ENCODE peak calls at places on chromosomes 16 and 17, in ten cellular contexts. S is Kasumi-1; B is T-helper 1 cell; Z is neuronal stem cell; O is nephron progenitor cell; V is left colon; U is effector CD4-positive, alpha-beta T cell; R is heart right ventricle; D is cardiac fibroblast; W is hepatocyte. Y is an unnamed sample.

GRCh38 chr17:75077490-75078096 is 10.2 kb upstream of the SLC16A5 start:
- DNase-seq in D (peak), U (peak), S (no peak), W (peak), V (peak), R (peak), O (no peak), B (no peak), Z (no peak), Y (peak)

GRCh38 chr16:28549301-28549899 is 4.3 kb upstream of the SGF29 start:
- DNase-seq in S (peak), U (no peak), Z (no peak), V (peak), W (peak), O (no peak), R (no peak), B (no peak), D (peak), Y (no peak)

GRCh38 chr16:12157510-12158093 is 181.1 kb downstream of the SNX29 start:
- DNase-seq in Z (no peak), U (no peak), B (no peak), S (no peak), O (no peak), R (no peak), W (no peak), V (no peak), D (peak), Y (no peak)

GRCh38 chr17:42526031-42526444 is 10.0 kb upstream of the NAGLU start:
- DNase-seq in U (no peak), Z (no peak), D (peak), B (no peak), V (no peak), O (no peak), S (no peak), R (peak), W (no peak), Y (no peak)

GRCh38 chr16:71637398-71637797 is 11.4 kb downstream of the MARVELD3 start:
- DNase-seq in R (no peak), Z (no peak), W (no peak), V (no peak), O (no peak), B (no peak), D (peak), U (no peak), S (no peak), Y (no peak)

GRCh38 chr17:29347831-29348281 is 42.3 kb upstream of the TAOK1 start:
- DNase-seq in Z (no peak), O (no peak), D (peak), S (no peak), U (no peak), R (no peak), B (no peak), W (no peak), V (no peak), Y (no peak)

GRCh38 chr17:73803867-73804539 is 159.8 kb upstream of the SDK2 start:
- DNase-seq in B (no peak), S (no peak), W (no peak), D (no peak), R (no peak), O (no peak), Z (no peak), V (no peak), U (no peak), Y (no peak)

GRCh38 chr16:10114411-10114810 is 67.8 kb downstream of the GRIN2A start:
- DNase-seq in D (no peak), O (no peak), Z (no peak), U (no peak), W (no peak), S (no peak), V (peak), B (no peak), R (no peak), Y (no peak)

GRCh38 chr16:2831203-2831602 is 1.1 kb downstream of the ZG16B start:
- DNase-seq in B (no peak), S (no peak), U (no peak), V (no peak), W (no peak), O (no peak), Z (no peak), R (no peak), D (no peak), Y (no peak)

GRCh38 chr16:30121741-30122620 is 1.0 kb downstream of the MAPK3 start:
- DNase-seq in R (peak), D (peak), V (peak), S (no peak), O (no peak), W (no peak), Z (no peak), B (no peak), U (no peak), Y (peak)

GRCh38 chr17:1800240-1800639 is 29.5 kb downstream of the SMYD4 start:
- DNase-seq in U (no peak), S (no peak), O (no peak), V (no peak), D (no peak), W (no peak), B (no peak), Z (no peak), R (peak), Y (no peak)

GRCh38 chr17:32445075-32445427 is 741 bp downstream of the PSMD11 start:
- DNase-seq in B (no peak), U (no peak), D (peak), S (peak), R (peak), W (peak), O (peak), V (no peak), Z (no peak), Y (peak)

GRCh38 chr17:27975146-27976011 is 67.1 kb upstream of the NLK start:
- DNase-seq in V (no peak), R (no peak), O (no peak), U (no peak), Z (no peak), D (peak), S (no peak), W (no peak), B (no peak), Y (no peak)

GRCh38 chr16:86584726-86585721 is 6.7 kb downstream of the FOXL1 start:
- DNase-seq in U (no peak), Z (no peak), S (no peak), V (no peak), R (no peak), B (no peak), W (no peak), O (no peak), D (no peak), Y (no peak)

GRCh38 chr17:66240630-66241029 is 11.4 kb upstream of the APOH start:
- DNase-seq in O (no peak), V (no peak), Z (no peak), U (no peak), W (no peak), R (no peak), D (no peak), S (no peak), B (no peak), Y (no peak)

GRCh38 chr16:86509759-86510464 is 415 bp upstream of the FOXF1 start:
- DNase-seq in O (peak), V (peak), B (no peak), S (no peak), D (peak), W (peak), R (peak), U (no peak), Z (peak), Y (no peak)

GRCh38 chr16:70253291-70254094 is 1.8 kb upstream of the EXOSC6 start:
- DNase-seq in V (peak), B (no peak), O (peak), S (peak), W (peak), U (peak), D (peak), R (peak), Z (peak), Y (no peak)

GRCh38 chr17:77096570-77097214 is 44.1 kb upstream of the SEC14L1 start:
- DNase-seq in D (peak), V (no peak), W (peak), R (no peak), O (no peak), B (no peak), U (no peak), S (peak), Z (no peak), Y (no peak)

GRCh38 chr17:38870259-38871165 is 654 bp downstream of the LASP1 start:
- DNase-seq in S (peak), W (peak), O (peak), U (peak), D (peak), R (peak), V (peak), Z (no peak), B (peak), Y (peak)

GRCh38 chr16:10103096-10103495 is 79.1 kb downstream of the GRIN2A start:
- DNase-seq in W (no peak), D (no peak), B (no peak), O (no peak), V (no peak), Z (no peak), R (no peak), S (no peak), U (no peak), Y (no peak)

GRCh38 chr17:77327181-77327565 is 186.4 kb downstream of the SEC14L1 start:
- DNase-seq in R (no peak), B (no peak), V (peak), Z (no peak), D (no peak), O (no peak), S (no peak), W (peak), U (no peak), Y (no peak)

GRCh38 chr16:84294196-84295142 is at the start of gene WFDC1:
- DNase-seq in V (peak), U (no peak), O (peak), Z (no peak), D (peak), R (no peak), S (peak), B (no peak), W (peak), Y (no peak)

GRCh38 chr17:42287305-42288077 is 807 bp upstream of the STAT5A start:
- DNase-seq in D (peak), W (no peak), B (no peak), O (no peak), Z (no peak), S (peak), R (peak), U (no peak), V (peak), Y (no peak)

GRCh38 chr16:66741971-66742396 is 9.4 kb downstream of the DYNC1LI2 start:
- DNase-seq in V (no peak), O (no peak), B (no peak), U (no peak), W (no peak), D (peak), Z (no peak), S (no peak), R (peak), Y (no peak)

GRCh38 chr17:2259769-2260536 is 43.6 kb downstream of the SMG6 start:
- DNase-seq in B (peak), S (no peak), Z (no peak), O (no peak), W (peak), R (no peak), D (no peak), V (peak), U (peak), Y (no peak)

GRCh38 chr17:76732734-76733617 is 4.2 kb downstream of the SRSF2 start:
- DNase-seq in W (no peak), B (no peak), O (no peak), R (no peak), S (no peak), Z (no peak), U (no peak), V (no peak), D (peak), Y (no peak)

GRCh38 chr16:29192329-29193247 is 207.7 kb downstream of the LAT start:
- DNase-seq in B (no peak), V (no peak), D (no peak), R (no peak), W (no peak), U (no peak), Z (no peak), S (no peak), O (no peak), Y (peak)

GRCh38 chr17:73493212-73493814 is 150.9 kb downstream of the SDK2 start:
- DNase-seq in S (no peak), U (no peak), B (no peak), Z (no peak), V (no peak), R (no peak), D (no peak), O (no peak), W (no peak), Y (no peak)

GRCh38 chr16:75224281-75224680 is 5.5 kb downstream of the CTRB1 start:
- DNase-seq in S (no peak), Z (no peak), R (no peak), U (no peak), W (no peak), O (no peak), V (no peak), D (no peak), B (no peak), Y (no peak)

GRCh38 chr17:41718287-41718645 is 6.1 kb downstream of the GAST start:
- DNase-seq in S (no peak), Z (no peak), V (no peak), U (no peak), O (no peak), D (no peak), W (no peak), R (no peak), B (no peak), Y (no peak)

GRCh38 chr16:2467301-2468141 is 3.6 kb upstream of the NTN3 start:
- DNase-seq in B (no peak), D (peak), U (no peak), R (peak), V (peak), O (peak), S (no peak), W (peak), Z (no peak), Y (peak)

GRCh38 chr17:76683011-76683755 is 27.6 kb downstream of the MXRA7 start:
- DNase-seq in D (no peak), R (no peak), S (peak), W (no peak), V (no peak), U (no peak), O (no peak), Z (no peak), B (no peak), Y (no peak)

GRCh38 chr17:47717261-47717697 is 15.8 kb upstream of the TBX21 start:
- DNase-seq in R (no peak), O (no peak), U (no peak), D (no peak), Z (no peak), S (peak), W (no peak), V (no peak), B (no peak), Y (no peak)

GRCh38 chr16:88383401-88384221 is 852 bp downstream of the ZNF469 start:
- DNase-seq in B (no peak), S (no peak), D (peak), O (peak), U (no peak), W (peak), V (peak), R (no peak), Z (no peak), Y (peak)

GRCh38 chr17:36059455-36059854 is 4.6 kb upstream of the CCL18 start:
- DNase-seq in D (no peak), S (no peak), B (no peak), R (no peak), V (no peak), U (no peak), W (no peak), O (no peak), Z (no peak), Y (no peak)